ENCODE peak calls at places on chromosomes 11 and 22, in nine cellular contexts. One of them, this sample, is unnamed. For H3K4me1 and H3K9me3, the result is how much of the 10 kb centered on the place peaks cover.

GRCh38 chr11:35555238-35555887 is 29.9 kb upstream of the PAMR1 start:
- DNase-seq in prostate gland: no peak
- DNase-seq in CD8-positive, alpha-beta T cell: no peak
- DNase-seq in mucosa of descending colon: no peak
- DNase-seq in cardiac muscle cell: no peak
- DNase-seq in A549: no peak
- DNase-seq in HepG2: no peak
- DNase-seq in tibial nerve: no peak
- DNase-seq in lower lobe of right lung: no peak
- DNase-seq in this sample: no peak

GRCh38 chr11:128643661-128644060 is 50.2 kb upstream of the FLI1 start:
- DNase-seq in prostate gland: no peak
- DNase-seq in CD8-positive, alpha-beta T cell: no peak
- DNase-seq in mucosa of descending colon: no peak
- DNase-seq in cardiac muscle cell: no peak
- DNase-seq in A549: no peak
- DNase-seq in HepG2: no peak
- DNase-seq in tibial nerve: no peak
- DNase-seq in lower lobe of right lung: no peak
- DNase-seq in this sample: no peak

GRCh38 chr22:25758316-25758715 is 16.3 kb downstream of the MYO18B start:
- DNase-seq in prostate gland: no peak
- DNase-seq in CD8-positive, alpha-beta T cell: no peak
- DNase-seq in mucosa of descending colon: no peak
- DNase-seq in cardiac muscle cell: no peak
- DNase-seq in A549: no peak
- DNase-seq in HepG2: no peak
- DNase-seq in tibial nerve: no peak
- DNase-seq in lower lobe of right lung: no peak
- DNase-seq in this sample: no peak

GRCh38 chr11:72940417-72940816 is 126.2 kb downstream of the ATG16L2 start:
- DNase-seq in prostate gland: no peak
- DNase-seq in CD8-positive, alpha-beta T cell: no peak
- DNase-seq in mucosa of descending colon: no peak
- DNase-seq in cardiac muscle cell: no peak
- DNase-seq in A549: no peak
- DNase-seq in HepG2: no peak
- DNase-seq in tibial nerve: no peak
- DNase-seq in lower lobe of right lung: no peak
- DNase-seq in this sample: no peak

GRCh38 chr22:35705141-35705540 is 12.5 kb upstream of the APOL5 start:
- DNase-seq in prostate gland: no peak
- DNase-seq in CD8-positive, alpha-beta T cell: no peak
- DNase-seq in mucosa of descending colon: no peak
- DNase-seq in cardiac muscle cell: peak
- DNase-seq in A549: no peak
- DNase-seq in HepG2: no peak
- DNase-seq in tibial nerve: no peak
- DNase-seq in lower lobe of right lung: no peak
- DNase-seq in this sample: no peak

GRCh38 chr11:60924110-60924905 is at the start of gene TMEM132A:
- DNase-seq in prostate gland: peak
- DNase-seq in CD8-positive, alpha-beta T cell: no peak
- DNase-seq in mucosa of descending colon: peak
- DNase-seq in cardiac muscle cell: peak
- DNase-seq in A549: peak
- DNase-seq in HepG2: peak
- DNase-seq in tibial nerve: no peak
- DNase-seq in lower lobe of right lung: peak
- DNase-seq in this sample: peak

GRCh38 chr11:15532432-15532831 is 417.7 kb downstream of the INSC start:
- DNase-seq in prostate gland: no peak
- DNase-seq in CD8-positive, alpha-beta T cell: no peak
- DNase-seq in mucosa of descending colon: no peak
- DNase-seq in cardiac muscle cell: no peak
- DNase-seq in A549: no peak
- DNase-seq in HepG2: no peak
- DNase-seq in tibial nerve: no peak
- DNase-seq in lower lobe of right lung: no peak
- DNase-seq in this sample: no peak

GRCh38 chr11:19398772-19399542 is 158.2 kb upstream of the E2F8 start:
- DNase-seq in prostate gland: no peak
- DNase-seq in CD8-positive, alpha-beta T cell: no peak
- DNase-seq in mucosa of descending colon: peak
- DNase-seq in cardiac muscle cell: peak
- DNase-seq in A549: no peak
- DNase-seq in HepG2: no peak
- DNase-seq in tibial nerve: no peak
- DNase-seq in lower lobe of right lung: no peak
- DNase-seq in this sample: no peak

GRCh38 chr22:32623943-32624342 is 149.3 kb downstream of the FBXO7 start:
- DNase-seq in prostate gland: peak
- DNase-seq in CD8-positive, alpha-beta T cell: no peak
- DNase-seq in mucosa of descending colon: peak
- DNase-seq in cardiac muscle cell: peak
- DNase-seq in A549: no peak
- DNase-seq in HepG2: peak
- DNase-seq in tibial nerve: peak
- DNase-seq in lower lobe of right lung: no peak
- DNase-seq in this sample: no peak

GRCh38 chr11:8356731-8357504 is 93.2 kb upstream of the LMO1 start:
- DNase-seq in prostate gland: no peak
- DNase-seq in CD8-positive, alpha-beta T cell: no peak
- DNase-seq in mucosa of descending colon: peak
- DNase-seq in cardiac muscle cell: peak
- DNase-seq in A549: no peak
- DNase-seq in HepG2: no peak
- DNase-seq in tibial nerve: no peak
- DNase-seq in lower lobe of right lung: no peak
- DNase-seq in this sample: no peak

GRCh38 chr11:37973926-37974325 is 1375.9 kb upstream of the RAG2 start:
- DNase-seq in prostate gland: no peak
- DNase-seq in CD8-positive, alpha-beta T cell: no peak
- DNase-seq in mucosa of descending colon: no peak
- DNase-seq in cardiac muscle cell: peak
- DNase-seq in A549: no peak
- DNase-seq in HepG2: no peak
- DNase-seq in tibial nerve: no peak
- DNase-seq in lower lobe of right lung: no peak
- DNase-seq in this sample: no peak

GRCh38 chr11:95575517-95575916 is 214.1 kb downstream of the FAM76B start:
- DNase-seq in prostate gland: no peak
- DNase-seq in CD8-positive, alpha-beta T cell: no peak
- DNase-seq in mucosa of descending colon: no peak
- DNase-seq in cardiac muscle cell: no peak
- DNase-seq in A549: no peak
- DNase-seq in HepG2: no peak
- DNase-seq in tibial nerve: no peak
- DNase-seq in lower lobe of right lung: no peak
- DNase-seq in this sample: no peak

GRCh38 chr22:22750335-22751042 is 106.1 kb downstream of the GGTLC2 start:
- DNase-seq in prostate gland: no peak
- DNase-seq in CD8-positive, alpha-beta T cell: no peak
- DNase-seq in mucosa of descending colon: no peak
- DNase-seq in cardiac muscle cell: no peak
- DNase-seq in A549: no peak
- DNase-seq in HepG2: no peak
- DNase-seq in tibial nerve: no peak
- DNase-seq in lower lobe of right lung: no peak
- DNase-seq in this sample: no peak

GRCh38 chr11:66747480-66747879 is 18.5 kb upstream of the SPTBN2 start:
- DNase-seq in prostate gland: no peak
- DNase-seq in CD8-positive, alpha-beta T cell: no peak
- DNase-seq in mucosa of descending colon: no peak
- DNase-seq in cardiac muscle cell: no peak
- DNase-seq in A549: no peak
- DNase-seq in HepG2: no peak
- DNase-seq in tibial nerve: no peak
- DNase-seq in lower lobe of right lung: no peak
- DNase-seq in this sample: no peak

GRCh38 chr11:66745356-66746235 is 16.6 kb upstream of the SPTBN2 start:
- DNase-seq in prostate gland: peak
- DNase-seq in CD8-positive, alpha-beta T cell: peak
- DNase-seq in mucosa of descending colon: peak
- DNase-seq in cardiac muscle cell: no peak
- DNase-seq in A549: peak
- DNase-seq in HepG2: no peak
- DNase-seq in tibial nerve: no peak
- DNase-seq in lower lobe of right lung: peak
- DNase-seq in this sample: peak

GRCh38 chr11:66744485-66745355 is 15.7 kb upstream of the SPTBN2 start:
- DNase-seq in prostate gland: peak
- DNase-seq in CD8-positive, alpha-beta T cell: peak
- DNase-seq in mucosa of descending colon: peak
- DNase-seq in cardiac muscle cell: peak
- DNase-seq in A549: peak
- DNase-seq in HepG2: peak
- DNase-seq in tibial nerve: peak
- DNase-seq in lower lobe of right lung: peak
- DNase-seq in this sample: peak

GRCh38 chr11:66752148-66752547 is 23.1 kb upstream of the SPTBN2 start:
- DNase-seq in prostate gland: no peak
- DNase-seq in CD8-positive, alpha-beta T cell: no peak
- DNase-seq in mucosa of descending colon: no peak
- DNase-seq in cardiac muscle cell: no peak
- DNase-seq in A549: no peak
- DNase-seq in HepG2: no peak
- DNase-seq in tibial nerve: no peak
- DNase-seq in lower lobe of right lung: no peak
- DNase-seq in this sample: no peak

GRCh38 chr11:66749091-66749490 is 20.1 kb upstream of the SPTBN2 start:
- DNase-seq in prostate gland: peak
- DNase-seq in CD8-positive, alpha-beta T cell: no peak
- DNase-seq in mucosa of descending colon: no peak
- DNase-seq in cardiac muscle cell: no peak
- DNase-seq in A549: no peak
- DNase-seq in HepG2: no peak
- DNase-seq in tibial nerve: no peak
- DNase-seq in lower lobe of right lung: no peak
- DNase-seq in this sample: no peak
- H3K4me1 ChIP-seq in prostate gland: under half
- H3K4me1 ChIP-seq in CD8-positive, alpha-beta T cell: under half
- H3K4me1 ChIP-seq in mucosa of descending colon: under half
- H3K4me1 ChIP-seq in cardiac muscle cell: under half
- H3K4me1 ChIP-seq in A549: under half
- H3K4me1 ChIP-seq in HepG2: under half
- H3K4me1 ChIP-seq in tibial nerve: under half
- H3K4me1 ChIP-seq in lower lobe of right lung: under half
- H3K4me1 ChIP-seq in this sample: under half

GRCh38 chr22:38518620-38519019 is 12.5 kb upstream of the DDX17 start:
- DNase-seq in prostate gland: no peak
- DNase-seq in CD8-positive, alpha-beta T cell: no peak
- DNase-seq in mucosa of descending colon: peak
- DNase-seq in cardiac muscle cell: no peak
- DNase-seq in A549: no peak
- DNase-seq in HepG2: no peak
- DNase-seq in tibial nerve: no peak
- DNase-seq in lower lobe of right lung: no peak
- DNase-seq in this sample: no peak

DNA sequence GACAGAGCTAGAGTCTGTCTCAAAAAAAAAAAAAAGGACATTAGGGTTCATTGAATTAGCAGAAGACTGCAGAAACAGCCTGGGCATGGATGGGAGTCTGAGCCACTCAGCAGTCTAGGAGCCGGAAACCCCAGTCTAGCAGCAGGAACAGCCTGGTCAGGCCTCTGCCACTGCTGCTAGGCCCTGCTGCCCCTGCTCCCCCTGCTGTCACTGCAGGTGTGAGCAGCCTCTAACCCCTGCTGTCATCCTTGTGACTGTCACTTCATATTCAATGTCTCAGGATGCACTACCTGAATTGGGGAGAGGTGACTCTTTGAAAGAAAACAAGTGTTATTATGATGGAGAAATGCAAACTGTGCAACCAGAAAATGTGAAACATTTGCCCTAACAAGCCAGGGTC is 7.0 kb upstream of the DDX17 start:
- DNase-seq in prostate gland: no peak
- DNase-seq in CD8-positive, alpha-beta T cell: peak
- DNase-seq in mucosa of descending colon: peak
- DNase-seq in cardiac muscle cell: no peak
- DNase-seq in A549: no peak
- DNase-seq in HepG2: peak
- DNase-seq in tibial nerve: no peak
- DNase-seq in lower lobe of right lung: no peak
- DNase-seq in this sample: no peak
- TF ChIP-seq CTCF in prostate gland: no peak
- TF ChIP-seq CTCF in CD8-positive, alpha-beta T cell: no peak
- TF ChIP-seq CTCF in mucosa of descending colon: no peak
- TF ChIP-seq CTCF in cardiac muscle cell: no peak
- TF ChIP-seq CTCF in A549: no peak
- TF ChIP-seq CTCF in HepG2: peak
- TF ChIP-seq CTCF in tibial nerve: no peak
- TF ChIP-seq CTCF in lower lobe of right lung: no peak
- TF ChIP-seq CTCF in this sample: no peak

DNA sequence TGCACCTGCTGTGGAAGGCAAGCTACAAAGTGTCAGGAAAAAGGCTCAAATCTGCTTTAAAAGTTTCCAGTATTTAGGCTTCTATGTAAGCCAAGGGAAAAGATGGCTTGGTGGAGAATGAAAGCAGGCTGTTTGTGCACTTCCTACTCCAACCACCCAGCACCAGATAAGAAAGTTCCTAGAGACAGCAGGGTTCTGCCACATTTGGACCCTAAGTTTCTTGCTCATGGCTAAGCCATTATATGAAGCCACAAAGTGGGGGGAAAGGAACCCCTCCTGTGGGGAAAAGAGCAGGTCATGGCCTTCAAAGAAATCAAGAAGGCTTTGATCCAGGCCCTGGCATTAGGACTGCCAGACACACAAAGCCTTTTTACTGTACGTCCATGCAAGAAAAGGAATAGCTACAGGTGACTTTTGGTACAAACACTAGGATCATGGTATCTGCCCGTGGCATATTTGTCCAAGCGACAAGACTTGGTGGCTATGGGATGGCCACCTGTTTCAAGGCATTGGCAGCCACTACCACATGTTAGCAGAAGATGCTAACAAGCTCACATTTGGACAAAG is 41.1 kb upstream of the GLYAT start:
- DNase-seq in prostate gland: no peak
- DNase-seq in CD8-positive, alpha-beta T cell: no peak
- DNase-seq in mucosa of descending colon: no peak
- DNase-seq in cardiac muscle cell: no peak
- DNase-seq in A549: no peak
- DNase-seq in HepG2: no peak
- DNase-seq in tibial nerve: no peak
- DNase-seq in lower lobe of right lung: no peak
- DNase-seq in this sample: no peak
- H3K9me3 ChIP-seq in prostate gland: under half
- H3K9me3 ChIP-seq in CD8-positive, alpha-beta T cell: under half
- H3K9me3 ChIP-seq in mucosa of descending colon: under half
- H3K9me3 ChIP-seq in cardiac muscle cell: under half
- H3K9me3 ChIP-seq in A549: under half
- H3K9me3 ChIP-seq in HepG2: under half
- H3K9me3 ChIP-seq in tibial nerve: under half
- H3K9me3 ChIP-seq in lower lobe of right lung: under half
- H3K9me3 ChIP-seq in this sample: under half

DNA sequence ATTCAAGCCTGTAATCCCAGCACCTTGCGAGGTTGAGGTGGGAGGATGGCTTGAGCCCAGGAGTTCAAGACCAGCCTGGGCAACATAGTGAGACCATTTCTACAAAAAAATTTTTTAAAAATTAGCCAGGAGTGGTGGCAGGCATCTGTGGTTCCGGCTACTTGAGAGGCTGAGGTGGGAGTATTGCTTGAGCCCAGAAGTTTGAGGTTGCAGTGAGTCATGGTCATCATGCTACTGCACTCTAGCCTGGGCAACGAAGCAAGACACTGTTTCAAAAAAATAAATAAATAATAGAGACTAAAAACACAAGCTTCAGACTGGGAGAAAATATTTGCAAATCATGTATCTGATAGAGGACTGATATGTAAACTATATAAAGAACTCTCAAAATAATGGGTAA is 33.2 kb downstream of the BTBD10 start:
- DNase-seq in prostate gland: no peak
- DNase-seq in CD8-positive, alpha-beta T cell: no peak
- DNase-seq in mucosa of descending colon: no peak
- DNase-seq in cardiac muscle cell: no peak
- DNase-seq in A549: no peak
- DNase-seq in HepG2: no peak
- DNase-seq in tibial nerve: no peak
- DNase-seq in lower lobe of right lung: no peak
- DNase-seq in this sample: no peak
- H3K4me1 ChIP-seq in prostate gland: under half
- H3K4me1 ChIP-seq in CD8-positive, alpha-beta T cell: under half
- H3K4me1 ChIP-seq in mucosa of descending colon: under half
- H3K4me1 ChIP-seq in cardiac muscle cell: under half
- H3K4me1 ChIP-seq in A549: under half
- H3K4me1 ChIP-seq in HepG2: under half
- H3K4me1 ChIP-seq in tibial nerve: under half
- H3K4me1 ChIP-seq in lower lobe of right lung: under half
- H3K4me1 ChIP-seq in this sample: under half